ENCODE peak calls at places on chromosomes 1 and 21, in six cellular contexts. P is IMR-90, D is HepG2, F is spleen, N is heart left ventricle, O is uterus. M is an unnamed sample.

GRCh38 chr1:216641669-216642460 is 81.4 kb downstream of the ESRRG start:
- DNase-seq in P (peak; percentile 6), D (no peak), O (no peak), F (no peak), N (no peak), M (no peak)

GRCh38 chr21:46057710-46058241 is 40.1 kb upstream of the COL6A2 start:
- DNase-seq in P (no peak), O (peak; percentile 31), D (no peak), N (no peak), F (no peak), M (no peak)

GRCh38 chr1:92968138-92969032 is 7.1 kb upstream of the DIPK1A start:
- DNase-seq in N (no peak), F (no peak), D (peak; percentile 45), O (no peak), P (no peak), M (no peak)

GRCh38 chr1:243946946-243947345 is 96.9 kb upstream of the AKT3 start:
- DNase-seq in O (no peak), N (no peak), P (no peak), F (no peak), D (no peak), M (no peak)

GRCh38 chr1:44103270-44104131 is 15.1 kb upstream of the KLF17 start:
- DNase-seq in F (peak; percentile 75), D (peak; percentile 12), P (no peak), O (no peak), N (no peak), M (no peak)

GRCh38 chr1:9658186-9658585 is 6.7 kb downstream of the PIK3CD start:
- DNase-seq in N (no peak), F (no peak), O (no peak), D (no peak), P (no peak), M (no peak)

GRCh38 chr1:202038688-202039346 is 28.4 kb downstream of the ELF3 start:
- DNase-seq in N (no peak), P (no peak), D (no peak), F (no peak), O (no peak), M (no peak)

GRCh38 chr1:231192620-231193163 is 30.8 kb downstream of the TRIM67 start:
- DNase-seq in F (peak; percentile 69), D (no peak), P (no peak), N (peak; percentile 73), O (peak; percentile 54), M (no peak)

GRCh38 chr21:16113052-16113715 is 383.4 kb downstream of the USP25 start:
- DNase-seq in O (no peak), F (no peak), P (peak; percentile 16), D (no peak), N (no peak), M (no peak)

GRCh38 chr1:57186455-57186854 is 220.6 kb upstream of the C8B start:
- DNase-seq in F (no peak), D (no peak), N (no peak), P (no peak), O (no peak), M (no peak)

GRCh38 chr1:238562376-238562775 is 671.7 kb upstream of the ZP4 start:
- DNase-seq in P (peak; percentile 38), N (no peak), D (no peak), O (no peak), F (no peak), M (no peak)

GRCh38 chr21:42798106-42798505 is 81.2 kb downstream of the WDR4 start:
- DNase-seq in P (no peak), N (no peak), D (no peak), O (no peak), F (peak; percentile 19), M (no peak)

GRCh38 chr1:85624361-85624760 is 43.8 kb downstream of the CCN1 start:
- DNase-seq in O (no peak), D (no peak), N (no peak), F (no peak), P (no peak), M (no peak)

GRCh38 chr1:206578115-206578935 is 33.9 kb downstream of the EIF2D start:
- DNase-seq in N (no peak), F (no peak), O (no peak), D (no peak), P (peak; percentile 51), M (no peak)

GRCh38 chr21:18026359-18026758 is 207.2 kb upstream of the C21orf91 start:
- DNase-seq in O (no peak), D (no peak), F (no peak), N (no peak), P (no peak), M (no peak)

GRCh38 chr21:23968722-23969647 is 1638.3 kb downstream of the MRPL39 start:
- DNase-seq in D (no peak), O (no peak), P (peak; percentile 26), F (peak; percentile 88), N (no peak), M (peak; percentile 61)

GRCh38 chr1:181086926-181087325 is 1.6 kb upstream of the IER5 start:
- DNase-seq in P (peak; percentile 80), D (no peak), N (no peak), O (no peak), F (no peak), M (no peak)

GRCh38 chr1:112395261-112395831 is 668 bp upstream of the CTTNBP2NL start:
- DNase-seq in O (no peak), F (no peak), P (no peak), D (no peak), N (no peak), M (no peak)

GRCh38 chr1:223143760-223144248 is 756 bp upstream of the TLR5 start:
- DNase-seq in F (peak; percentile 79), P (no peak), D (no peak), N (peak; percentile 36), O (no peak), M (no peak)

GRCh38 chr21:15241997-15242767 is 177.4 kb upstream of the NRIP1 start:
- DNase-seq in N (no peak), D (no peak), P (no peak), F (no peak), O (no peak), M (no peak)

GRCh38 chr1:56477164-56478111 is 101.9 kb downstream of the PLPP3 start:
- DNase-seq in D (peak; percentile 85), O (peak; percentile 73), N (peak; percentile 85), P (peak; percentile 65), F (peak; percentile 85), M (peak; percentile 34)

GRCh38 chr1:109280768-109281356 is 2.1 kb downstream of the PSRC1 start:
- DNase-seq in N (no peak), F (no peak), O (no peak), P (no peak), D (no peak), M (no peak)

GRCh38 chr1:6625579-6626149 is 996 bp downstream of the THAP3 start:
- DNase-seq in P (peak; percentile 71), N (no peak), F (no peak), O (no peak), D (no peak), M (no peak)

GRCh38 chr1:22553104-22553880 is 10.0 kb upstream of the EPHA8 start:
- DNase-seq in N (no peak), O (no peak), P (no peak), F (no peak), D (no peak), M (no peak)

GRCh38 chr21:29163381-29164115 is 33.1 kb downstream of the MAP3K7CL start:
- DNase-seq in D (no peak), O (no peak), P (no peak), N (peak; percentile 31), F (no peak), M (no peak)

GRCh38 chr21:31686272-31686913 is 26.9 kb downstream of the SOD1 start:
- DNase-seq in O (no peak), D (no peak), N (no peak), P (no peak), F (no peak), M (no peak)

GRCh38 chr21:28627691-28628090 is 365.0 kb downstream of the LTN1 start:
- DNase-seq in N (no peak), O (no peak), D (no peak), F (no peak), P (no peak), M (no peak)

GRCh38 chr1:201489656-201490261 is 17.2 kb downstream of the CSRP1 start:
- DNase-seq in P (no peak), F (no peak), N (no peak), O (no peak), D (no peak), M (no peak)

GRCh38 chr1:80441664-80442063 is 1359.1 kb upstream of the ADGRL2 start:
- DNase-seq in D (peak; percentile 1), N (no peak), P (no peak), F (no peak), O (no peak), M (no peak)

GRCh38 chr1:22447581-22448215 is 4.0 kb upstream of the ZBTB40 start:
- DNase-seq in D (no peak), N (no peak), F (no peak), O (no peak), P (peak; percentile 78), M (no peak)

GRCh38 chr1:239288964-239289535 is 97.3 kb upstream of the CHRM3 start:
- DNase-seq in F (no peak), D (no peak), P (no peak), O (no peak), N (no peak), M (no peak)

GRCh38 chr1:116401646-116402176 is 28.7 kb downstream of the ATP1A1 start:
- DNase-seq in P (no peak), F (no peak), N (no peak), D (no peak), O (no peak), M (no peak)
- H3K36me3 ChIP-seq in P (peaks cover 77% of the 10 kb centered on the region), F (peaks cover 100% of the 10 kb centered on the region), N (peaks cover 100% of the 10 kb centered on the region), D (peaks cover 100% of the 10 kb centered on the region), O (no peaks in the 10 kb centered on the region), M (peaks cover 100% of the 10 kb centered on the region)

GRCh38 chr1:160205974-160206369 is 788 bp downstream of the PEA15 start:
- DNase-seq in D (no peak), N (no peak), P (peak; percentile 64), O (peak; percentile 45), F (peak; percentile 81), M (peak; percentile 36)

GRCh38 chr1:160206421-160207117 is 1.4 kb downstream of the PEA15 start:
- DNase-seq in F (no peak), O (no peak), D (no peak), P (peak; percentile 90), N (no peak), M (no peak)

GRCh38 chr1:160204526-160205241 is 500 bp upstream of the PEA15 start:
- DNase-seq in D (no peak), O (no peak), P (no peak), F (peak; percentile 80), N (no peak), M (no peak)

GRCh38 chr1:160207118-160207650 is 2.0 kb downstream of the PEA15 start:
- DNase-seq in O (no peak), P (no peak), F (no peak), N (no peak), D (no peak), M (no peak)

GRCh38 chr1:160205242-160205973 is at the start of gene PEA15:
- DNase-seq in N (peak; percentile 87), O (peak; percentile 76), F (peak; percentile 93), D (no peak), P (peak; percentile 35), M (peak; percentile 65)
- TF ChIP-seq POLR2A in N (peak; percentile 83), O (peak; percentile 73), F (peak; percentile 25), D (no peak), P (peak; percentile 73), M (peak; percentile 82)

GRCh38 chr1:15628003-15628402 is 10.7 kb downstream of the DDI2 start:
- DNase-seq in N (no peak), F (no peak), D (no peak), O (no peak), P (no peak), M (no peak)
- H3K27ac ChIP-seq in N (no peak overlapping the region), F (no peak overlapping the region), D (no peak overlapping the region), O (peak overlapping the region; percentile 71), P (no peak overlapping the region), M (no peak overlapping the region)

GRCh38 chr1:66985835-66986234 is 61.0 kb downstream of the MIER1 start:
- DNase-seq in N (no peak), O (no peak), F (no peak), D (no peak), P (no peak), M (no peak)
- H3K36me3 ChIP-seq in N (peaks cover 93% of the 10 kb centered on the region), O (no peaks in the 10 kb centered on the region), F (peaks cover 91% of the 10 kb centered on the region), D (peaks cover 26% of the 10 kb centered on the region), P (peaks cover 18% of the 10 kb centered on the region), M (peaks cover 69% of the 10 kb centered on the region)